ENCODE peak calls at places on chromosomes 4 and X, in four cellular contexts. W, I, X and J are unnamed samples.

GRCh38 chr4:82905205-82905604 is 4.7 kb downstream of the THAP9 start:
- DNase-seq in W (peak; percentile 65), I (no peak), X (peak; percentile 75), J (no peak)

GRCh38 chr4:153341575-153342090 is 2.9 kb upstream of the MND1 start:
- DNase-seq in W (peak; percentile 86), I (peak; percentile 47), X (no peak), J (no peak)

GRCh38 chr4:21806991-21807390 is 141.6 kb downstream of the KCNIP4 start:
- DNase-seq in W (no peak), I (no peak), X (no peak), J (no peak)

GRCh38 chr4:125787707-125788106 is 473.0 kb downstream of the FAT4 start:
- DNase-seq in W (no peak), I (no peak), X (no peak), J (no peak)

GRCh38 chr4:88104902-88105610 is 53.4 kb downstream of the ABCG2 start:
- DNase-seq in W (peak; percentile 70), I (no peak), X (no peak), J (no peak)

GRCh38 chrX:15744181-15744867 is 6.3 kb downstream of the CA5B start:
- DNase-seq in W (no peak), I (no peak), X (no peak), J (no peak)

GRCh38 chr4:136558940-136559494 is 973.3 kb downstream of the PCDH18 start:
- DNase-seq in W (no peak), I (no peak), X (no peak), J (no peak)

GRCh38 chrX:49249616-49250015 is 14.3 kb downstream of the CCDC22 start:
- DNase-seq in W (no peak), I (no peak), X (no peak), J (no peak)

GRCh38 chrX:23554304-23554703 is 113.0 kb upstream of the PRDX4 start:
- DNase-seq in W (peak; percentile 50), I (peak; percentile 49), X (no peak), J (no peak)

GRCh38 chrX:38216642-38217041 is 4.0 kb downstream of the SRPX start:
- DNase-seq in W (no peak), I (no peak), X (no peak), J (no peak)

GRCh38 chr4:132101526-132101925 is 1047.6 kb upstream of the PCDH10 start:
- DNase-seq in W (no peak), I (no peak), X (no peak), J (no peak)